ENCODE peak calls at places on chromosomes 16 and 17, in six cellular contexts. V is H1, T is GM12891, D is K562, F is HepG2, Y is GM12878. Q is an unnamed sample.

GRCh38 chr16:58426095-58426494 is 33.8 kb downstream of the GINS3 start:
- DNase-seq in V (no peak), T (peak), D (no peak), F (no peak), Y (peak), Q (no peak)

GRCh38 chr17:77343031-77343866 is 202.5 kb downstream of the SEC14L1 start:
- DNase-seq in V (no peak), T (no peak), D (no peak), F (no peak), Y (no peak), Q (no peak)

GRCh38 chr16:87165151-87165550 is 152.0 kb downstream of the C16orf95 start:
- DNase-seq in V (no peak), T (no peak), D (no peak), F (no peak), Y (no peak), Q (no peak)

GRCh38 chr17:76909971-76910760 is 42.0 kb downstream of the MGAT5B start:
- DNase-seq in V (peak), T (peak), D (peak), F (peak), Y (no peak), Q (no peak)

GRCh38 chr17:45241315-45242011 is 19.8 kb downstream of the FMNL1 start:
- DNase-seq in V (peak), T (no peak), D (peak), F (no peak), Y (no peak), Q (no peak)

GRCh38 chr17:34619687-34620217 is 40.4 kb downstream of the TMEM132E start:
- DNase-seq in V (no peak), T (no peak), D (no peak), F (no peak), Y (no peak), Q (no peak)

GRCh38 chr17:74964246-74964761 is 8.3 kb downstream of the HID1 start:
- DNase-seq in V (no peak), T (no peak), D (no peak), F (no peak), Y (no peak), Q (no peak)

GRCh38 chr17:36846410-36847292 is 90.6 kb upstream of the LHX1 start:
- DNase-seq in V (no peak), T (no peak), D (no peak), F (no peak), Y (no peak), Q (no peak)

GRCh38 chr17:18980682-18981384 is 23.7 kb downstream of the FAM83G start:
- DNase-seq in V (no peak), T (no peak), D (no peak), F (peak), Y (no peak), Q (no peak)

GRCh38 chr16:74199842-74200124 is 96.8 kb upstream of the PSMD7 start:
- DNase-seq in V (no peak), T (no peak), D (no peak), F (no peak), Y (no peak), Q (no peak)

GRCh38 chr17:67171560-67171959 is 73.4 kb downstream of the HELZ start:
- DNase-seq in V (no peak), T (peak), D (no peak), F (no peak), Y (peak), Q (peak)

GRCh38 chr17:59827721-59828477 is 64.8 kb downstream of the TUBD1 start:
- DNase-seq in V (no peak), T (no peak), D (no peak), F (no peak), Y (no peak), Q (no peak)

GRCh38 chr17:2564876-2565275 is 28.6 kb upstream of the PAFAH1B1 start:
- DNase-seq in V (no peak), T (no peak), D (no peak), F (peak), Y (no peak), Q (no peak)

GRCh38 chr17:3815925-3816324 is 14.9 kb upstream of the ITGAE start:
- DNase-seq in V (no peak), T (no peak), D (no peak), F (no peak), Y (no peak), Q (no peak)

GRCh38 chr17:78826426-78826825 is 14.2 kb downstream of the USP36 start:
- DNase-seq in V (no peak), T (no peak), D (no peak), F (no peak), Y (no peak), Q (no peak)

GRCh38 chr17:82095777-82096708 is 2.0 kb downstream of the FASN start:
- DNase-seq in V (no peak), T (no peak), D (no peak), F (no peak), Y (no peak), Q (no peak)

GRCh38 chr17:888998-889401 is 90.6 kb downstream of the NXN start:
- DNase-seq in V (no peak), T (no peak), D (no peak), F (no peak), Y (peak), Q (no peak)

GRCh38 chr16:85556456-85557082 is 56.6 kb upstream of the GSE1 start:
- DNase-seq in V (peak), T (peak), D (peak), F (no peak), Y (no peak), Q (peak)

GRCh38 chr16:73149329-73149728 is 101.4 kb upstream of the ZFHX3 start:
- DNase-seq in V (no peak), T (no peak), D (no peak), F (peak), Y (no peak), Q (no peak)

GRCh38 chr17:18854956-18855355 is 3.0 kb upstream of the PRPSAP2 start:
- DNase-seq in V (no peak), T (no peak), D (no peak), F (no peak), Y (no peak), Q (no peak)

GRCh38 chr17:2004435-2004952 is 20.6 kb downstream of the RTN4RL1 start:
- DNase-seq in V (no peak), T (no peak), D (no peak), F (no peak), Y (no peak), Q (no peak)

GRCh38 chr16:86965840-86966239 is 351.4 kb downstream of the C16orf95 start:
- DNase-seq in V (no peak), T (no peak), D (no peak), F (no peak), Y (no peak), Q (no peak)

GRCh38 chr17:17351901-17352781 is 49.0 kb downstream of the NT5M start:
- DNase-seq in V (no peak), T (no peak), D (peak), F (peak), Y (no peak), Q (no peak)

DNA sequence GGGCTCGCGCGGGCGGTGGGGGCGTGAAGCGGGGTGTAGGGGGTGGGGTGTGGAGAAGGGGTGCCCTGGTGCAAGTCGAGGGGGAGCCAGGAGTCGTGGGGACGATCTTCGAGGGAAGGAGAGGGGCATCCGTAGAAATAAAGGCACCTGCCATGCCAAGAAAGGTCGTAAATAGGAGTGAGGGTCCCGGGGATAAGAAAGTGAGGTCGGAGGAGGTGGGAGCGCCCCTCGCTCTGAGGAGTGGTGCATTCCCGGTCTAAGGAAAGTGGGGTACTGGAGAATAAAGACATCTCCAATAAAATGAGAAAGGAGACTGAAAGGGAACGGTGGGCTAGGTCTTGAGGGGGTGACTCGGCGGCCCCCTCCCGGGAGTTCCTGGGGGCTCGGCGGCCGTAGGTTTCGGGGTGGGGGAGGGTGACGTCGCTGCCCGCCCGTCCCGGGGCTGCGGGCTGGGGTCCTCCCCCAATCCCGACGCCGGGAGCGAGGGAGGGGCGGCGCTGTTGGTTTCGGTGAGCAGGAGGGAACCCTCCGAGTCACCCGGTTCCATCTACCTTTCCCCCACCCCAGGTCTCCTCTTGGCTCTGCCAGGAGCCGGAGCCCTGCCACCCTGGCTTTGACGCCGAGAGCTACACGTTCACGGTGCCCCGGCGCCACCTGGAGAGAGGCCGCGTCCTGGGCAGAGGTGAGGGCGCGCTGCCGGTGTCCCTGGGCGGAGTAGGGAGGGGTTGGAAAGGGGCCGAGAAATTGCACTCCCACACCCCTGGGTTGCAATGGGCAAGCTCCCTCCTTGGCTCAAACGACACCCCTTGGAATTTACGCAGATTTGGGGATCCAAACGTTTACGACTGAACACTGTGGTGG is 868 bp downstream of the CDH1 start:
- DNase-seq in V (peak), T (no peak), D (no peak), F (no peak), Y (no peak), Q (no peak)
- TF ChIP-seq POLR2A in V (no peak), T (no peak), D (no peak), F (no peak), Y (no peak), Q (no peak)

DNA sequence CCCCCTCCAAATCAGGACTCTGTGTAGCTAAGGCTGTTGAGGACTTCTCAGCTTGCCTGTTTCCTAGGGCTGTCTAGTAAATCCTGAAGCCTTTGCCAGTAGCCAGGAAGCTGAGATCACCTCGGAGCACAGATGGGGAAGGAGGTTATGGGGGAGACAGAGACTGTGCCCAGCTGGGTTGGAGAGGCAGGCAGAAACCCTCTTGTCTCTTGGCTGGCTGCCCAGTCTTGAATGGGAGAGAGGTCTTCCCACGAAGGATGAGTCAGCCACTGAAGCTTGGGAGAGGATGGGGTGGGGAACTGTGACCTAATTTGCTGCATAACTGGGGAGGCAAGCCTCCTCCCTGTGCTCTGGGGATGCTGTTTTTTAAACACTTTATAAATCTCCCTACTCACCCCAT is 69.8 kb downstream of the SHISA9 start:
- DNase-seq in V (no peak), T (no peak), D (no peak), F (no peak), Y (no peak), Q (no peak)
- TF ChIP-seq TAF1 in V (no peak), T (no peak), D (no peak), F (no peak), Y (no peak), Q (no peak)

GRCh38 chr16:75591001-75591852 is 25.0 kb downstream of the GABARAPL2 start:
- DNase-seq in V (no peak), T (no peak), D (no peak), F (no peak), Y (no peak), Q (no peak)

GRCh38 chr16:75593825-75594820 is 27.9 kb downstream of the GABARAPL2 start:
- DNase-seq in V (peak), T (no peak), D (peak), F (peak), Y (no peak), Q (no peak)

GRCh38 chr16:75593308-75593707 is 27.1 kb downstream of the GABARAPL2 start:
- DNase-seq in V (no peak), T (no peak), D (no peak), F (no peak), Y (no peak), Q (no peak)

GRCh38 chr16:75588716-75589115 is 22.5 kb downstream of the GABARAPL2 start:
- DNase-seq in V (no peak), T (no peak), D (no peak), F (no peak), Y (no peak), Q (no peak)

GRCh38 chr16:75589301-75589700 is 23.1 kb downstream of the GABARAPL2 start:
- DNase-seq in V (no peak), T (no peak), D (no peak), F (no peak), Y (no peak), Q (no peak)
- TF ChIP-seq POLR2A in V (no peak), T (no peak), D (no peak), F (no peak), Y (no peak), Q (no peak)

GRCh38 chr17:83155128-83156081 is 76.0 kb downstream of the METRNL start:
- DNase-seq in V (no peak), T (no peak), D (no peak), F (no peak), Y (no peak), Q (no peak)
- TF ChIP-seq TAF1 in V (no peak), T (no peak), D (no peak), F (no peak), Y (no peak), Q (no peak)

GRCh38 chr16:55476625-55477533 is 2.1 kb upstream of the MMP2 start:
- DNase-seq in V (no peak), T (no peak), D (no peak), F (no peak), Y (no peak), Q (no peak)

GRCh38 chr16:55478827-55479559 is at the start of gene MMP2:
- DNase-seq in V (peak), T (no peak), D (no peak), F (no peak), Y (no peak), Q (no peak)

GRCh38 chr16:55482056-55482455 is 3.1 kb downstream of the MMP2 start:
- DNase-seq in V (no peak), T (no peak), D (no peak), F (no peak), Y (no peak), Q (no peak)

GRCh38 chr16:55479560-55480197 is 681 bp downstream of the MMP2 start:
- DNase-seq in V (no peak), T (no peak), D (no peak), F (no peak), Y (no peak), Q (no peak)

GRCh38 chr16:55480228-55480655 is 1.2 kb downstream of the MMP2 start:
- DNase-seq in V (peak), T (no peak), D (no peak), F (no peak), Y (no peak), Q (no peak)
- TF ChIP-seq POLR2A in V (no peak), T (no peak), D (no peak), F (no peak), Y (no peak), Q (no peak)